ENCODE peak calls at places on chromosomes 6 and 20, in four cellular contexts. D, K, I and P are unnamed samples.

GRCh38 chr6:137731600-137731959 is 135.5 kb upstream of the TNFAIP3 start:
- DNase-seq in D (no peak), K (no peak), I (no peak), P (no peak)

GRCh38 chr20:34792687-34793363 is 32.6 kb downstream of the NCOA6 start:
- DNase-seq in D (no peak), K (no peak), I (no peak), P (no peak)

GRCh38 chr6:82616386-82617028 is 252.9 kb downstream of the TPBG start:
- DNase-seq in D (no peak), K (no peak), I (no peak), P (no peak)

GRCh38 chr6:56647172-56647762 is 4.6 kb upstream of the DST start:
- DNase-seq in D (no peak), K (no peak), I (no peak), P (no peak)

GRCh38 chr20:58870293-58871014 is 17.9 kb downstream of the GNAS start:
- DNase-seq in D (peak), K (peak), I (peak), P (peak)

GRCh38 chr6:148952147-148953041 is 205.6 kb downstream of the UST start:
- DNase-seq in D (no peak), K (no peak), I (no peak), P (no peak)

GRCh38 chr6:166572370-166573261 is 13.9 kb downstream of the RAMACL start:
- DNase-seq in D (no peak), K (peak), I (no peak), P (peak)

GRCh38 chr6:128487746-128488145 is 32.7 kb downstream of the PTPRK start:
- DNase-seq in D (no peak), K (no peak), I (no peak), P (no peak)

GRCh38 chr20:14334306-14334930 is 3.0 kb downstream of the FLRT3 start:
- DNase-seq in D (no peak), K (peak), I (peak), P (peak)

GRCh38 chr6:85112540-85112939 is 337.3 kb upstream of the NT5E start:
- DNase-seq in D (no peak), K (no peak), I (no peak), P (no peak)

GRCh38 chr6:85116475-85116874 is 333.4 kb upstream of the NT5E start:
- DNase-seq in D (no peak), K (no peak), I (no peak), P (no peak)

GRCh38 chr6:85115876-85116275 is 334.0 kb upstream of the NT5E start:
- DNase-seq in D (no peak), K (no peak), I (no peak), P (no peak)

GRCh38 chr6:85113934-85114582 is 335.8 kb upstream of the NT5E start:
- DNase-seq in D (no peak), K (no peak), I (no peak), P (no peak)

GRCh38 chr6:85114583-85114939 is 335.3 kb upstream of the NT5E start:
- DNase-seq in D (no peak), K (no peak), I (no peak), P (no peak)
- H3K4me3 ChIP-seq in D (no peak), K (no peak), I (no peak), P (no peak)

GRCh38 chr20:9507544-9508239 is 6.7 kb upstream of the LAMP5 start:
- DNase-seq in D (no peak), K (peak), I (no peak), P (peak)
- H3K4me3 ChIP-seq in D (no peak), K (no peak), I (no peak), P (no peak)

DNA sequence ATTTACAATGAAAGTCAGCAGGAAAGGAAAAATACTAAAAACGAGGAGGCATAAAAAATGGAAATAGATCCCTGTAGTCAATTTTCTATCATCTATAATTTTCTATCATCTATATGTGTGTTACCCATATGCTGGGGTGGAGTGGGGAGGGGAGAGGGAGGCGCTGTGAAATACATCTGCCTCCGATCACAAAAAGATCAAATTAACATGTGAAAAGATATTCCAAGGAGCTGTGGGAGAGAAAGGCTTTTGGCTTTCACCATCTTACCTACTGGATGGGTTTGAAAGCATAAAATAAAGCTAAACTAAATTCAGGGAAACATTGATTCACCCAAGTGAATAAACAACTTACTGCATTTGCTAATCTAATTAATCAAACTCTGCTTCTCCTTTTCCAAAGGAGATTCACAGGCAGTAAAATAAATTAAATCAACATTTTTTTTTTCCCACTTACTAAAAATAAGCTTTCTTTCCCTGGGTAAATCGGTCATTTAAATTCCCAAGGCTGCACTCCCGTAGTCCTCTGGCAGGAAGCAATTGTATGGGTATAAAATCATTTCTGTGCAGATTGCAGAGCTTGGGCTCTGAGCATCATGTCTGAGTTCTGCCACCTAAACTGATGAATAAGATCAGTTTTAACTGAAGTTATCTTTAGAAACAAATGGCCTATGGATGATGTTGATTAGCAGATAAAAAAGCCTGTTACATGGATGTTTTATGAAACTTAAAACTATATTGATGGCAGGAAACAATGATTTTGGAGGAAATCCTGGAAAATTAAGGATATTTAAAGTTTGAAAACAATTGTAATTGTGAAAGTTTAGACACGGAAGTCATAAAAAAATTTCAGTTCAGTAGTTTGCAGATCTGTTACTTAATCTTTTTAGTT is 147.9 kb downstream of the SOX4 start:
- DNase-seq in D (no peak), K (no peak), I (no peak), P (no peak)
- H3K4me3 ChIP-seq in D (no peak), K (peak), I (no peak), P (no peak)

GRCh38 chr6:33211666-33212422 is 3.5 kb downstream of the RING1 start:
- DNase-seq in D (no peak), K (peak), I (no peak), P (peak)
- H3K4me3 ChIP-seq in D (no peak), K (no peak), I (no peak), P (no peak)

DNA sequence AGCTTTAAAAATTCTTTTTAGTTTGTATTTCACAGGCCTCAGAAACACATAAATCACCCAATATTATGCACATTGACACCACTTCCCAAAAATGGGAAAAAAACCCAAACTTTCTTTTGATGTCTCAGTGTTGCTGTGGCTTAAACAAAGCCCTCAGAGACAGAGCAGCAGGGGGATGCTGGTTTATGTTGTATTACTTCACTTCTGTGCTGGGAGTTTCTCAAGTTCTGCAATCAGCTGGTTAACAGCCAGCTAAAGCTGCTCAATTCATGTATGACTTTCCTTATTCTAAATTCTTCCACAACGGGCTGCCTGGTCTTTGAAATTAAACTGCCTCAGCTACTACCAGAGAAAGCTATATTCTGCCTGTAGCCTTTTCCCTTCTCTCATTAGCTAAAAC is 5.6 kb downstream of the FILIP1 start:
- DNase-seq in D (no peak), K (no peak), I (no peak), P (no peak)
- H3K4me3 ChIP-seq in D (no peak), K (no peak), I (no peak), P (no peak)

GRCh38 chr6:34584694-34585093 is 28.6 kb upstream of the SPDEF start:
- DNase-seq in D (no peak), K (peak), I (no peak), P (peak)

GRCh38 chr6:34586327-34587040 is 30.4 kb upstream of the SPDEF start:
- DNase-seq in D (no peak), K (peak), I (no peak), P (no peak)

GRCh38 chr6:34583861-34584604 is 27.9 kb upstream of the SPDEF start:
- DNase-seq in D (no peak), K (peak), I (no peak), P (peak)

GRCh38 chr6:34585108-34585507 is 29.0 kb upstream of the SPDEF start:
- DNase-seq in D (no peak), K (peak), I (no peak), P (no peak)

GRCh38 chr6:34585512-34586045 is 29.4 kb upstream of the SPDEF start:
- DNase-seq in D (no peak), K (peak), I (no peak), P (no peak)
- H3K4me3 ChIP-seq in D (no peak), K (no peak), I (no peak), P (no peak)

GRCh38 chr6:111662192-111662793 is 56.6 kb upstream of the TRAF3IP2 start:
- DNase-seq in D (no peak), K (no peak), I (no peak), P (no peak)

GRCh38 chr6:111663232-111663631 is 57.6 kb upstream of the TRAF3IP2 start:
- DNase-seq in D (peak), K (peak), I (no peak), P (peak)

GRCh38 chr6:111660531-111660930 is 54.9 kb upstream of the TRAF3IP2 start:
- DNase-seq in D (no peak), K (no peak), I (no peak), P (no peak)

GRCh38 chr6:111662794-111663231 is 57.1 kb upstream of the TRAF3IP2 start:
- DNase-seq in D (no peak), K (no peak), I (no peak), P (no peak)

DNA sequence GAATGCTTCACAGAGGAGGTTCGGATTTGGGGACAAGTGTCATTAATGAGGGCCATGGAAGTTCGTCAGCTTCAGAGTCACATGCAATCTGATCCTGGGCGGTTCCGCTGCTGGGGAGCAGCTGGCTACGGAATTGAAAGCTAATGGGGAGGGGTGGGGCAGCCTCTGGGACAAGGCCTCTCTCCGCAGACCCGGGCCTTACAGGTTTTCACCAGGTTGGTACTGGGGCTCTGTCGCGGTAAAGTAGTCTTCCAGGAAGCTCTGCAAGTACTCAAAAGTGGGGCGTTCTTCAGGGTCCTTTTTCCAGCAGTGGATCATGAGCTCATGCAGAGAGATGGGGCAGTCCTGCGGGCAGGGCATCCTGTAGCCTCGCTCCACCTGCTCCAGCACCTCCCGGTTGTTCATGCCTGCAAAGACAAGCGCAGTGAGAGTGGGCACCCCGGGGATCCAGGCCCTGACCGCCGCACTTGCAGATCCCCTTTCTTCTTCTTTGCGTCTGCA is 55.9 kb upstream of the TRAF3IP2 start:
- DNase-seq in D (peak), K (peak), I (no peak), P (peak)
- H3K4me3 ChIP-seq in D (no peak), K (no peak), I (no peak), P (peak)

GRCh38 chr20:53159144-53159543 is 187.0 kb downstream of the TSHZ2 start:
- DNase-seq in D (no peak), K (no peak), I (no peak), P (no peak)

GRCh38 chr20:53161473-53161872 is 189.3 kb downstream of the TSHZ2 start:
- DNase-seq in D (no peak), K (no peak), I (no peak), P (no peak)

GRCh38 chr20:53161073-53161472 is 188.9 kb downstream of the TSHZ2 start:
- DNase-seq in D (no peak), K (no peak), I (no peak), P (no peak)

GRCh38 chr20:53154540-53154939 is 182.4 kb downstream of the TSHZ2 start:
- DNase-seq in D (no peak), K (no peak), I (no peak), P (no peak)

GRCh38 chr20:53157443-53158408 is 185.6 kb downstream of the TSHZ2 start:
- DNase-seq in D (peak), K (peak), I (peak), P (peak)
- H3K4me3 ChIP-seq in D (no peak), K (no peak), I (peak), P (no peak)

GRCh38 chr6:11774392-11774791 is 4.2 kb downstream of the ADTRP start:
- DNase-seq in D (no peak), K (no peak), I (no peak), P (no peak)
- H3K4me3 ChIP-seq in D (no peak), K (no peak), I (no peak), P (no peak)